ENCODE peak calls at places on chromosomes 7 and 10, in ten cellular contexts. F is brain microvascular endothelial cell, Y is BJ, C is AG09309, M is GM23248, K is pancreas, E is OCI-LY7, T is HCT116, A is H7, B is fibroblast of lung. P is an unnamed sample.

GRCh38 chr7:155896531-155897263 is 84.4 kb upstream of the SHH start:
- DNase-seq in F (no peak), Y (no peak), C (no peak), M (no peak), K (no peak), E (no peak), T (no peak), A (no peak), B (peak; percentile 57), P (no peak)

GRCh38 chr7:30656611-30657010 is 25.6 kb downstream of the CRHR2 start:
- DNase-seq in F (no peak), Y (no peak), C (no peak), M (no peak), K (no peak), E (no peak), T (no peak), A (no peak), B (no peak), P (peak; percentile 49)

GRCh38 chr10:8852546-8852945 is 798.1 kb downstream of the GATA3 start:
- DNase-seq in F (no peak), Y (no peak), C (no peak), M (no peak), K (no peak), E (no peak), T (no peak), A (no peak), B (no peak), P (no peak)

GRCh38 chr7:5337047-5337446 is 54.3 kb downstream of the SLC29A4 start:
- DNase-seq in F (no peak), Y (no peak), C (no peak), M (no peak), K (no peak), E (no peak), T (no peak), A (no peak), B (no peak), P (no peak)

GRCh38 chr10:72509951-72510350 is 115.9 kb downstream of the MICU1 start:
- DNase-seq in F (no peak), Y (no peak), C (no peak), M (no peak), K (no peak), E (no peak), T (no peak), A (no peak), B (no peak), P (no peak)

GRCh38 chr7:42232275-42232674 is 4.7 kb downstream of the GLI3 start:
- DNase-seq in F (no peak), Y (no peak), C (no peak), M (peak; percentile 82), K (no peak), E (no peak), T (no peak), A (no peak), B (peak; percentile 76), P (no peak)

GRCh38 chr7:95367606-95368005 is 28.6 kb downstream of the PON3 start:
- DNase-seq in F (no peak), Y (no peak), C (no peak), M (no peak), K (no peak), E (no peak), T (no peak), A (no peak), B (no peak), P (no peak)

GRCh38 chr7:95599069-95599468 is 2.8 kb upstream of the PDK4 start:
- DNase-seq in F (no peak), Y (no peak), C (no peak), M (no peak), K (no peak), E (no peak), T (no peak), A (no peak), B (no peak), P (no peak)

GRCh38 chr7:7620224-7620623 is 20.3 kb upstream of the UMAD1 start:
- DNase-seq in F (no peak), Y (no peak), C (no peak), M (no peak), K (no peak), E (no peak), T (no peak), A (no peak), B (no peak), P (no peak)

GRCh38 chr10:45000764-45001381 is at the start of gene ZNF22:
- DNase-seq in F (peak; percentile 23), Y (no peak), C (no peak), M (peak; percentile 87), K (peak; percentile 63), E (peak; percentile 85), T (no peak), A (peak; percentile 86), B (peak; percentile 71), P (peak; percentile 83)

GRCh38 chr10:79165068-79165467 is 96.3 kb downstream of the ZMIZ1 start:
- DNase-seq in F (no peak), Y (no peak), C (no peak), M (peak; percentile 33), K (no peak), E (no peak), T (no peak), A (no peak), B (no peak), P (no peak)

GRCh38 chr10:22658745-22659410 is 55.5 kb downstream of the PIP4K2A start:
- DNase-seq in F (peak; percentile 53), Y (no peak), C (no peak), M (peak; percentile 50), K (no peak), E (no peak), T (no peak), A (no peak), B (peak; percentile 75), P (no peak)

GRCh38 chr7:100088095-100088620 is 611 bp upstream of the COPS6 start:
- DNase-seq in F (no peak), Y (no peak), C (no peak), M (no peak), K (no peak), E (no peak), T (no peak), A (no peak), B (no peak), P (no peak)

GRCh38 chr7:157568785-157569584 is 232.2 kb downstream of the DNAJB6 start:
- DNase-seq in F (peak; percentile 39), Y (no peak), C (no peak), M (peak; percentile 22), K (peak; percentile 36), E (peak; percentile 4), T (no peak), A (peak; percentile 86), B (peak; percentile 59), P (no peak)

DNA sequence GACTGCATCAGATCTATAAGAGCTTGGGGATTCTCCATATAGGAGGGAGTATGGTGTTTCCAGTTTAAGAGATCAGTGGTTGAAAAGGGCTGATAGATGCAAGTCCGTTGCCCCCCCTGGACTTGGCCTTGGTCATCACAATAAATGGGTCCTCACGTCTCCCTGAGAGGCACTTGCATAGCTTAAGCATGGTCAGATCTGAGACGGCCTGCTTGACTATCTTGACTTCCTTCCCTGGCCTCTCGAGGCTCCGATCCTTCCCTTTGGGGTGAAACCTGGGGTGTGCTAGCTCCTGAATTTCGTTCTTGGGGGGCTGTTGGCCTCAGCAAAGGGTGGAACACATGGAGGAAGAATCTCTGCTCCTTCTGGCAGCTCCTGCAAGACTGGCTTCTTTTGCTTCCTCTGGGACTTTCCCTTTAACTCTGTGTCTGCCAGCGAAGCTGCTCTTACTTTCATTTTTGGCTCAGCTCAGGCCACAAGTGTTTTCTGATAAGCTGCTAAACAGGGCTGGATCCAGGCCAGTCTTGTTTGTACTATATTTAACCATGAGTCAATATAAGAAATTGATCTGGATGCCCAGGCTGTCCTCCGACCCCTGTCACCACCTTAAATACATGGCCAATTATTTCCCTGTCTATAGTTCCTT is 11.2 kb upstream of the ZNF485 start:
- DNase-seq in F (peak; percentile 62), Y (no peak), C (no peak), M (peak; percentile 41), K (no peak), E (peak; percentile 43), T (no peak), A (no peak), B (peak; percentile 11), P (no peak)
- H3K4me3 ChIP-seq in F (peak overlapping the region; percentile 9), Y (no peak overlapping the region), C (no peak overlapping the region), M (peak overlapping the region; percentile 46), K (peak overlapping the region; percentile 11), E (peak overlapping the region; percentile 53), T (no peak overlapping the region), A (no peak overlapping the region), B (peak overlapping the region; percentile 49), P (no peak overlapping the region)

GRCh38 chr7:135167360-135167759 is 3.1 kb downstream of the CYREN start:
- DNase-seq in F (no peak), Y (no peak), C (no peak), M (no peak), K (no peak), E (no peak), T (no peak), A (peak; percentile 10), B (no peak), P (no peak)
- H3K4me3 ChIP-seq in F (no peak overlapping the region), Y (no peak overlapping the region), C (no peak overlapping the region), M (no peak overlapping the region), K (no peak overlapping the region), E (no peak overlapping the region), T (no peak overlapping the region), A (no peak overlapping the region), B (no peak overlapping the region), P (no peak overlapping the region)

DNA sequence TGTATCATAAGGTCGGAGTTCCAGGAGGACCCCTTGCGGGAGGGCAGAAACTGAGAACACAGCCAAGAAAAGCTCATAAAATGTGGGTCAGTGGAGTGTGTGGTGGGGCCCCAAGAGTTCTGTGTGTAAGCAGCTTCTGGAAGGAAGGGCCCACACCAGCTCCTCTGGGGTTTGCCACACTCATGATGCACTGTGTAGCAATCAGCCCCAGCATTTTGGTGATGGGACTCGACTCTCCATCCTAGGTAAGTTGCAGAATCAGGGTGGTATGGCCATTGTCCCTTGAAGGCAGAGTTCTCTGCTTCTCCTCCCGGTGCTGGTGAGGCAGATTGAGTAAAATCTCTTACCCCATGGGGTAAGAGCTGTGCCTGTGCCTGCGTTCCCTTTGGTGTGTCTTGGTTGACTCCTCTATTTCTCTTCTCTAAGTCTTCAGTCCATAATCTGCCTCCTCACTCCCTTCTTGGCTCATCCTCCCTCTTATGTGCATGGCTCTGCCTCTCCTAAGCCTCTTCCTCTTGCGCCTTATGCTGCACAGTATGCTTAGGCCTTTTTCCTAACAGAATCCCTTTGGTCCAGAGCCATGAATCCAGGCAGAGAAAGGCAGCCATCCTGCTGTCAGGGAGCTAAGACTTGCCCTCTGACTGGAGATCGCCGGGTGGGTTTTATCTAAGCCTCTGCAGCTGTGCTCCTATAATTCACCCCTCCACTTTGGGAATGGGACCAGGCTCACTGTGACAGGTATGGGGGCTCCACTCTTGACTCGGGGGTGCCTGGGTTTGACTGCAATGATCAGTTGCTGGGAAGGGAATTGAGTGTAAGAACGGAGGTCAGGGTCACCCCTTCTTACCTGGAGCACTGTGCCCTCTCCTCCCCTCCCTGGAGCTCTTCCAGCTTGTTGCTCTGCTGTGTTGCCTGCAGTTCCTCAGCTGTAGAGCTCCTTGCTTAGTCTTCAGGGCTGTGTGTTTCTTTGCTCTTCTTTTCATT is 17.8 kb downstream of the PRSS2 start:
- DNase-seq in F (no peak), Y (no peak), C (no peak), M (no peak), K (no peak), E (no peak), T (no peak), A (no peak), B (no peak), P (no peak)
- H3K4me3 ChIP-seq in F (no peak overlapping the region), Y (no peak overlapping the region), C (no peak overlapping the region), M (no peak overlapping the region), K (no peak overlapping the region), E (no peak overlapping the region), T (no peak overlapping the region), A (no peak overlapping the region), B (no peak overlapping the region), P (no peak overlapping the region)

GRCh38 chr10:116670706-116671105 is 50.0 kb downstream of the PNLIPRP2 start:
- DNase-seq in F (no peak), Y (no peak), C (no peak), M (no peak), K (no peak), E (no peak), T (no peak), A (peak; percentile 22), B (no peak), P (no peak)
- H3K4me3 ChIP-seq in F (no peak overlapping the region), Y (no peak overlapping the region), C (no peak overlapping the region), M (no peak overlapping the region), K (no peak overlapping the region), E (no peak overlapping the region), T (no peak overlapping the region), A (no peak overlapping the region), B (no peak overlapping the region), P (no peak overlapping the region)